ENCODE peak calls at places on chromosomes 1 and 21, in seven cellular contexts. T is AG08395; G is right atrium auricular region; D is GM23248; L is type B pancreatic cell; U is AG04449; V is stimulated activated naive CD8-positive, alpha-beta T cell treated with anti-CD3 and anti-CD28 coated beads, Interleukin-15, amount 100 ng/mL, for 72 hours. C is an unnamed sample.

GRCh38 chr1:4000811-4001251 is 100.8 kb upstream of the C1orf174 start:
- DNase-seq in D (no peak), T (no peak), U (no peak), V (no peak), G (no peak), L (no peak), C (no peak)

GRCh38 chr1:181083842-181084605 is 4.5 kb upstream of the IER5 start:
- DNase-seq in U (no peak), G (no peak), T (no peak), D (peak; percentile 58), V (peak; percentile 37), L (no peak), C (no peak)

GRCh38 chr1:57279909-57280666 is 143.8 kb downstream of the DAB1 start:
- DNase-seq in U (no peak), T (no peak), G (no peak), V (no peak), L (no peak), D (no peak), C (no peak)

GRCh38 chr1:9628541-9629444 is 22.7 kb upstream of the PIK3CD start:
- DNase-seq in L (no peak), T (no peak), U (no peak), D (no peak), G (no peak), V (peak; percentile 87), C (no peak)

GRCh38 chr1:47188901-47189785 is 693 bp downstream of the PDZK1IP1 start:
- DNase-seq in V (no peak), U (no peak), G (peak; percentile 55), L (peak; percentile 27), D (no peak), T (no peak), C (no peak)

GRCh38 chr21:34807881-34808568 is 139.2 kb downstream of the CLIC6 start:
- DNase-seq in D (peak; percentile 97), L (no peak), V (peak; percentile 48), U (peak; percentile 87), T (peak; percentile 88), G (peak; percentile 77), C (peak; percentile 29)

GRCh38 chr1:228059536-228060457 is 22.7 kb upstream of the ARF1 start:
- DNase-seq in L (peak; percentile 85), G (no peak), D (peak; percentile 36), U (no peak), T (no peak), V (peak; percentile 78), C (peak; percentile 40)

GRCh38 chr1:151905070-151905442 is 4.3 kb downstream of the THEM4 start:
- DNase-seq in V (peak; percentile 53), G (no peak), T (no peak), L (no peak), D (no peak), U (no peak), C (peak; percentile 36)

GRCh38 chr1:40039245-40039756 is 1.2 kb upstream of the CAP1 start:
- DNase-seq in D (no peak), L (no peak), U (no peak), G (no peak), V (no peak), T (no peak), C (no peak)

GRCh38 chr1:1402081-1402900 is 3.2 kb upstream of the CCNL2 start:
- DNase-seq in T (peak; percentile 66), V (no peak), L (no peak), D (peak; percentile 84), G (no peak), U (no peak), C (no peak)

GRCh38 chr1:218156602-218157001 is 128.5 kb upstream of the RRP15 start:
- DNase-seq in U (no peak), G (no peak), V (no peak), D (no peak), L (no peak), T (no peak), C (no peak)

GRCh38 chr1:16189003-16189402 is 23.4 kb downstream of the ARHGEF19 start:
- DNase-seq in T (peak; percentile 24), V (no peak), D (peak; percentile 61), U (no peak), G (no peak), L (no peak), C (no peak)

GRCh38 chr1:29415156-29415830 is 179.0 kb downstream of the PTPRU start:
- DNase-seq in V (no peak), T (no peak), L (peak; percentile 39), G (no peak), D (no peak), U (no peak), C (no peak)

GRCh38 chr1:3551290-3551678 is 60.0 kb downstream of the MEGF6 start:
- DNase-seq in G (no peak), U (no peak), D (no peak), L (no peak), V (no peak), T (no peak), C (no peak)

GRCh38 chr1:116538527-116538926 is 32.3 kb downstream of the CD58 start:
- DNase-seq in D (peak; percentile 73), G (no peak), T (peak; percentile 53), L (no peak), U (no peak), V (peak; percentile 44), C (no peak)